ENCODE peak calls at places on chromosome 4, in nine cellular contexts. Y, F, I, U, R, L, B, Q and K are unnamed samples.

GRCh38 chr4:101081166-101081565 is 266.2 kb downstream of the PPP3CA start:
- DNase-seq in Y (no peak), F (no peak), I (no peak), U (no peak), R (no peak), L (no peak), B (no peak), Q (no peak), K (no peak)

GRCh38 chr4:153365003-153365402 is 20.5 kb downstream of the MND1 start:
- DNase-seq in Y (no peak), F (no peak), I (no peak), U (no peak), R (no peak), L (no peak), B (no peak), Q (no peak), K (no peak)

GRCh38 chr4:168516841-168517240 is 20.0 kb downstream of the PALLD start:
- DNase-seq in Y (no peak), F (no peak), I (no peak), U (no peak), R (no peak), L (no peak), B (no peak), Q (no peak), K (no peak)

GRCh38 chr4:150173854-150174398 is 95.7 kb downstream of the DCLK2 start:
- DNase-seq in Y (no peak), F (no peak), I (no peak), U (no peak), R (no peak), L (no peak), B (peak; percentile 34), Q (no peak), K (no peak)

GRCh38 chr4:158201310-158201709 is 9.0 kb upstream of the TMEM144 start:
- DNase-seq in Y (no peak), F (no peak), I (no peak), U (no peak), R (no peak), L (no peak), B (no peak), Q (no peak), K (no peak)

GRCh38 chr4:5812506-5813229 is 80.2 kb downstream of the CRMP1 start:
- DNase-seq in Y (peak; percentile 31), F (no peak), I (no peak), U (peak; percentile 47), R (no peak), L (peak; percentile 54), B (peak; percentile 0), Q (peak; percentile 21), K (no peak)

GRCh38 chr4:173121044-173121685 is 47.4 kb upstream of the GALNT7 start:
- DNase-seq in Y (peak; percentile 18), F (no peak), I (no peak), U (no peak), R (no peak), L (no peak), B (peak; percentile 67), Q (no peak), K (no peak)

GRCh38 chr4:47002593-47002992 is 9.2 kb upstream of the GABRA4 start:
- DNase-seq in Y (no peak), F (no peak), I (no peak), U (no peak), R (no peak), L (no peak), B (no peak), Q (no peak), K (no peak)

GRCh38 chr4:153257966-153258365 is 53.7 kb downstream of the TRIM2 start:
- DNase-seq in Y (no peak), F (no peak), I (no peak), U (no peak), R (no peak), L (no peak), B (no peak), Q (no peak), K (no peak)

GRCh38 chr4:24991015-24991414 is 39.7 kb downstream of the LGI2 start:
- DNase-seq in Y (no peak), F (no peak), I (no peak), U (peak; percentile 13), R (no peak), L (no peak), B (no peak), Q (no peak), K (no peak)

GRCh38 chr4:53113433-53114215 is 251.5 kb downstream of the RASL11B start:
- DNase-seq in Y (peak; percentile 44), F (no peak), I (no peak), U (no peak), R (no peak), L (no peak), B (no peak), Q (no peak), K (no peak)

GRCh38 chr4:149706942-149707341 is 108.7 kb downstream of the IQCM start:
- DNase-seq in Y (no peak), F (no peak), I (no peak), U (peak; percentile 34), R (no peak), L (no peak), B (no peak), Q (no peak), K (no peak)

GRCh38 chr4:75429208-75429607 is 85.0 kb downstream of the RCHY1 start:
- DNase-seq in Y (no peak), F (no peak), I (no peak), U (no peak), R (no peak), L (no peak), B (no peak), Q (peak; percentile 31), K (no peak)

GRCh38 chr4:100391913-100392312 is 125.9 kb downstream of the EMCN start:
- DNase-seq in Y (no peak), F (no peak), I (no peak), U (peak; percentile 45), R (no peak), L (no peak), B (no peak), Q (no peak), K (no peak)

GRCh38 chr4:55143858-55144257 is 18.5 kb upstream of the KDR start:
- DNase-seq in Y (no peak), F (no peak), I (no peak), U (no peak), R (no peak), L (no peak), B (peak; percentile 88), Q (no peak), K (no peak)

GRCh38 chr4:159367421-159368105 is 264.7 kb downstream of the RAPGEF2 start:
- DNase-seq in Y (no peak), F (no peak), I (no peak), U (no peak), R (no peak), L (no peak), B (no peak), Q (no peak), K (no peak)

GRCh38 chr4:138553001-138553845 is 311.1 kb upstream of the SLC7A11 start:
- DNase-seq in Y (no peak), F (no peak), I (no peak), U (no peak), R (no peak), L (no peak), B (no peak), Q (no peak), K (no peak)

GRCh38 chr4:2462218-2462991 is 6.5 kb upstream of the RNF4 start:
- DNase-seq in Y (peak; percentile 65), F (peak; percentile 86), I (peak; percentile 72), U (no peak), R (peak; percentile 84), L (peak; percentile 91), B (no peak), Q (peak; percentile 29), K (peak; percentile 79)

GRCh38 chr4:54085284-54085683 is 14.7 kb upstream of the GSX2 start:
- DNase-seq in Y (no peak), F (no peak), I (peak; percentile 61), U (peak; percentile 63), R (no peak), L (no peak), B (no peak), Q (no peak), K (no peak)

GRCh38 chr4:54657556-54658313 is at the start of gene KIT:
- DNase-seq in Y (peak; percentile 13), F (peak; percentile 63), I (peak; percentile 53), U (no peak), R (peak; percentile 69), L (peak; percentile 81), B (peak; percentile 85), Q (peak; percentile 79), K (peak; percentile 82)

GRCh38 chr4:43990968-43991367 is 457.6 kb downstream of the KCTD8 start:
- DNase-seq in Y (no peak), F (no peak), I (no peak), U (no peak), R (no peak), L (no peak), B (no peak), Q (no peak), K (no peak)

GRCh38 chr4:185384877-185385465 is 10.8 kb downstream of the LRP2BP start:
- DNase-seq in Y (no peak), F (no peak), I (no peak), U (no peak), R (no peak), L (no peak), B (peak; percentile 34), Q (no peak), K (no peak)

GRCh38 chr4:84498203-84499026 is 677 bp downstream of the NKX6-1 start:
- DNase-seq in Y (peak; percentile 26), F (peak; percentile 63), I (no peak), U (no peak), R (no peak), L (no peak), B (no peak), Q (peak; percentile 22), K (peak; percentile 71)

GRCh38 chr4:120730777-120731320 is 191.7 kb downstream of the PRDM5 start:
- DNase-seq in Y (no peak), F (no peak), I (no peak), U (no peak), R (no peak), L (no peak), B (peak; percentile 41), Q (no peak), K (no peak)

GRCh38 chr4:13559414-13559813 is 15.1 kb upstream of the NKX3-2 start:
- DNase-seq in Y (no peak), F (no peak), I (no peak), U (peak; percentile 62), R (no peak), L (no peak), B (no peak), Q (no peak), K (no peak)

GRCh38 chr4:8235686-8236085 is 33.9 kb upstream of the HTRA3 start:
- DNase-seq in Y (no peak), F (no peak), I (no peak), U (no peak), R (no peak), L (no peak), B (no peak), Q (no peak), K (no peak)

GRCh38 chr4:39814403-39815185 is 116.7 kb downstream of the UBE2K start:
- DNase-seq in Y (no peak), F (no peak), I (no peak), U (no peak), R (no peak), L (no peak), B (no peak), Q (no peak), K (no peak)

GRCh38 chr4:139028191-139028661 is 12.6 kb downstream of the NOCT start:
- DNase-seq in Y (no peak), F (no peak), I (peak; percentile 83), U (no peak), R (peak; percentile 75), L (no peak), B (no peak), Q (no peak), K (no peak)

GRCh38 chr4:102625232-102625930 is 124.2 kb downstream of the NFKB1 start:
- DNase-seq in Y (peak; percentile 85), F (peak; percentile 75), I (no peak), U (no peak), R (peak; percentile 67), L (peak; percentile 84), B (no peak), Q (no peak), K (no peak)

GRCh38 chr4:7414046-7414445 is 20.7 kb downstream of the PSAPL1 start:
- DNase-seq in Y (no peak), F (no peak), I (no peak), U (no peak), R (peak; percentile 35), L (peak; percentile 47), B (no peak), Q (no peak), K (peak; percentile 49)

GRCh38 chr4:118843237-118843636 is 7.3 kb upstream of the SEC24D start:
- DNase-seq in Y (no peak), F (no peak), I (no peak), U (no peak), R (no peak), L (no peak), B (no peak), Q (no peak), K (no peak)